ENCODE peak calls at places on chromosomes 16 and 17, in six cellular contexts. One of them, this sample, is unnamed.

GRCh38 chr16:66154801-66155200 is 211.7 kb upstream of the CDH5 start:
- DNase-seq in activated CD4-positive, alpha-beta T cell treated with anti-CD3 and anti-CD28 coated beads, Interleukin-2, amount 50 U/mL, for 1 hour: no peak
- DNase-seq in lower lobe of right lung: no peak
- DNase-seq in effector memory CD4-positive, alpha-beta T cell: no peak
- DNase-seq in astrocyte of the cerebellum: no peak
- DNase-seq in transverse colon: no peak
- DNase-seq in this sample: no peak

GRCh38 chr17:32566303-32566702 is 79.5 kb downstream of the CDK5R1 start:
- DNase-seq in effector memory CD4-positive, alpha-beta T cell: no peak
- DNase-seq in transverse colon: no peak
- DNase-seq in astrocyte of the cerebellum: no peak
- DNase-seq in activated CD4-positive, alpha-beta T cell treated with anti-CD3 and anti-CD28 coated beads, Interleukin-2, amount 50 U/mL, for 1 hour: no peak
- DNase-seq in lower lobe of right lung: no peak
- DNase-seq in this sample: no peak

GRCh38 chr16:9934723-9935508 is 247.3 kb downstream of the GRIN2A start:
- DNase-seq in effector memory CD4-positive, alpha-beta T cell: no peak
- DNase-seq in lower lobe of right lung: no peak
- DNase-seq in transverse colon: no peak
- DNase-seq in astrocyte of the cerebellum: no peak
- DNase-seq in activated CD4-positive, alpha-beta T cell treated with anti-CD3 and anti-CD28 coated beads, Interleukin-2, amount 50 U/mL, for 1 hour: no peak
- DNase-seq in this sample: peak; percentile 41

GRCh38 chr17:3885970-3886369 is 6.9 kb downstream of the CAMKK1 start:
- DNase-seq in astrocyte of the cerebellum: peak; percentile 35
- DNase-seq in activated CD4-positive, alpha-beta T cell treated with anti-CD3 and anti-CD28 coated beads, Interleukin-2, amount 50 U/mL, for 1 hour: no peak
- DNase-seq in transverse colon: no peak
- DNase-seq in effector memory CD4-positive, alpha-beta T cell: no peak
- DNase-seq in lower lobe of right lung: no peak
- DNase-seq in this sample: no peak

GRCh38 chr17:62616993-62617893 is 10.2 kb upstream of the MRC2 start:
- DNase-seq in activated CD4-positive, alpha-beta T cell treated with anti-CD3 and anti-CD28 coated beads, Interleukin-2, amount 50 U/mL, for 1 hour: no peak
- DNase-seq in astrocyte of the cerebellum: no peak
- DNase-seq in effector memory CD4-positive, alpha-beta T cell: no peak
- DNase-seq in transverse colon: no peak
- DNase-seq in lower lobe of right lung: no peak
- DNase-seq in this sample: no peak

GRCh38 chr17:63446981-63447687 is 1.0 kb upstream of the CYB561 start:
- DNase-seq in transverse colon: peak; percentile 56
- DNase-seq in lower lobe of right lung: peak; percentile 65
- DNase-seq in effector memory CD4-positive, alpha-beta T cell: peak; percentile 48
- DNase-seq in activated CD4-positive, alpha-beta T cell treated with anti-CD3 and anti-CD28 coated beads, Interleukin-2, amount 50 U/mL, for 1 hour: peak; percentile 37
- DNase-seq in astrocyte of the cerebellum: no peak
- DNase-seq in this sample: no peak

GRCh38 chr17:52235416-52235960 is 77.0 kb upstream of the CA10 start:
- DNase-seq in lower lobe of right lung: no peak
- DNase-seq in activated CD4-positive, alpha-beta T cell treated with anti-CD3 and anti-CD28 coated beads, Interleukin-2, amount 50 U/mL, for 1 hour: no peak
- DNase-seq in astrocyte of the cerebellum: no peak
- DNase-seq in effector memory CD4-positive, alpha-beta T cell: no peak
- DNase-seq in transverse colon: no peak
- DNase-seq in this sample: no peak

GRCh38 chr17:49597928-49598655 is 22.4 kb downstream of the NXPH3 start:
- DNase-seq in transverse colon: no peak
- DNase-seq in effector memory CD4-positive, alpha-beta T cell: no peak
- DNase-seq in astrocyte of the cerebellum: no peak
- DNase-seq in lower lobe of right lung: no peak
- DNase-seq in activated CD4-positive, alpha-beta T cell treated with anti-CD3 and anti-CD28 coated beads, Interleukin-2, amount 50 U/mL, for 1 hour: no peak
- DNase-seq in this sample: no peak

GRCh38 chr17:38352245-38353083 is 820 bp downstream of the SOCS7 start:
- DNase-seq in lower lobe of right lung: peak; percentile 60
- DNase-seq in astrocyte of the cerebellum: no peak
- DNase-seq in effector memory CD4-positive, alpha-beta T cell: no peak
- DNase-seq in activated CD4-positive, alpha-beta T cell treated with anti-CD3 and anti-CD28 coated beads, Interleukin-2, amount 50 U/mL, for 1 hour: peak; percentile 11
- DNase-seq in transverse colon: peak; percentile 31
- DNase-seq in this sample: peak; percentile 26

GRCh38 chr16:67528222-67528869 is at the start of gene RIPOR1:
- DNase-seq in activated CD4-positive, alpha-beta T cell treated with anti-CD3 and anti-CD28 coated beads, Interleukin-2, amount 50 U/mL, for 1 hour: peak; percentile 44
- DNase-seq in transverse colon: peak; percentile 62
- DNase-seq in astrocyte of the cerebellum: no peak
- DNase-seq in effector memory CD4-positive, alpha-beta T cell: peak; percentile 26
- DNase-seq in lower lobe of right lung: peak; percentile 71
- DNase-seq in this sample: peak; percentile 75

GRCh38 chr17:29138991-29139682 is 41.1 kb downstream of the MYO18A start:
- DNase-seq in transverse colon: peak; percentile 66
- DNase-seq in activated CD4-positive, alpha-beta T cell treated with anti-CD3 and anti-CD28 coated beads, Interleukin-2, amount 50 U/mL, for 1 hour: no peak
- DNase-seq in astrocyte of the cerebellum: no peak
- DNase-seq in effector memory CD4-positive, alpha-beta T cell: no peak
- DNase-seq in lower lobe of right lung: peak; percentile 75
- DNase-seq in this sample: peak; percentile 75

GRCh38 chr17:31579265-31579664 is 187.8 kb downstream of the RAB11FIP4 start:
- DNase-seq in effector memory CD4-positive, alpha-beta T cell: no peak
- DNase-seq in activated CD4-positive, alpha-beta T cell treated with anti-CD3 and anti-CD28 coated beads, Interleukin-2, amount 50 U/mL, for 1 hour: no peak
- DNase-seq in lower lobe of right lung: no peak
- DNase-seq in astrocyte of the cerebellum: no peak
- DNase-seq in transverse colon: no peak
- DNase-seq in this sample: no peak

GRCh38 chr16:20897253-20897896 is 2.8 kb downstream of the DCUN1D3 start:
- DNase-seq in effector memory CD4-positive, alpha-beta T cell: no peak
- DNase-seq in transverse colon: no peak
- DNase-seq in activated CD4-positive, alpha-beta T cell treated with anti-CD3 and anti-CD28 coated beads, Interleukin-2, amount 50 U/mL, for 1 hour: no peak
- DNase-seq in lower lobe of right lung: no peak
- DNase-seq in astrocyte of the cerebellum: no peak
- DNase-seq in this sample: no peak

This sample was measured in left ventricle myocardium inferior.